ENCODE peak calls at places on chromosomes 6 and 20, in seven cellular contexts. M is ELF-1, I is posterior vena cava, E is amniotic stem cell, K is NCI-H1694 treated with DMSO at 0.1 percent for 48 hours, U is LoVo, W is psoas muscle. T is an unnamed sample.

GRCh38 chr6:110769923-110770322 is 45.3 kb downstream of the CDK19 start:
- DNase-seq in I (no peak), W (no peak), M (no peak), U (no peak), K (no peak), E (no peak), T (no peak)

GRCh38 chr6:127015858-127016257 is 102.6 kb upstream of the RSPO3 start:
- DNase-seq in K (no peak), I (no peak), E (no peak), U (no peak), M (peak; percentile 3), W (no peak), T (no peak)

GRCh38 chr6:56143796-56144195 is 103.6 kb downstream of the COL21A1 start:
- DNase-seq in W (no peak), E (no peak), I (no peak), M (no peak), K (no peak), U (no peak), T (no peak)

GRCh38 chr6:35089935-35090505 is 51.1 kb downstream of the TCP11 start:
- DNase-seq in E (no peak), W (no peak), M (no peak), I (peak; percentile 65), U (no peak), K (no peak), T (no peak)

GRCh38 chr6:155850408-155850841 is 394.8 kb upstream of the NOX3 start:
- DNase-seq in M (no peak), U (peak; percentile 2), I (no peak), E (no peak), W (no peak), K (no peak), T (no peak)

GRCh38 chr20:57576002-57576401 is 15.1 kb downstream of the PCK1 start:
- DNase-seq in K (no peak), W (no peak), U (no peak), I (no peak), M (peak; percentile 74), E (no peak), T (no peak)

GRCh38 chr20:57431539-57431835 is 40.3 kb downstream of the RBM38 start:
- DNase-seq in U (no peak), I (no peak), M (no peak), K (no peak), E (no peak), W (peak; percentile 30), T (no peak)

GRCh38 chr6:25014806-25015560 is 79.2 kb upstream of the RIPOR2 start:
- DNase-seq in I (no peak), E (no peak), M (no peak), U (no peak), W (no peak), K (peak; percentile 23), T (no peak)

GRCh38 chr6:112983741-112984221 is 636.7 kb downstream of the RFPL4B start:
- DNase-seq in I (no peak), W (no peak), K (no peak), U (peak; percentile 80), M (no peak), E (no peak), T (no peak)